ENCODE peak calls at places on chromosomes 2 and 18, in ten cellular contexts. J, Z, K, S, X, B, F, R, E and L are unnamed samples.

GRCh38 chr2:160401895-160402294 is 91.7 kb downstream of the RBMS1 start:
- DNase-seq in E (no peak), J (no peak), X (no peak), R (no peak), B (no peak), F (no peak), Z (no peak), S (no peak), K (no peak), L (no peak)

GRCh38 chr18:8800445-8800844 is 95.1 kb downstream of the MTCL1 start:
- DNase-seq in S (no peak), R (no peak), K (peak), B (no peak), Z (no peak), E (no peak), F (peak), X (no peak), J (no peak), L (no peak)

GRCh38 chr2:150542172-150542571 is 54.7 kb upstream of the RND3 start:
- DNase-seq in Z (no peak), J (no peak), K (no peak), F (no peak), B (no peak), R (no peak), X (no peak), E (no peak), S (no peak), L (no peak)

GRCh38 chr2:69518836-69519235 is 81.6 kb upstream of the NFU1 start:
- DNase-seq in J (no peak), E (peak), B (no peak), K (no peak), Z (peak), X (no peak), S (no peak), R (no peak), F (no peak), L (no peak)

GRCh38 chr2:86213699-86214502 is 14.6 kb downstream of the MRPL35 start:
- DNase-seq in F (no peak), B (no peak), S (no peak), K (peak), J (no peak), E (no peak), R (no peak), Z (no peak), X (no peak), L (no peak)

GRCh38 chr2:200735061-200735460 is 76.6 kb upstream of the BZW1 start:
- DNase-seq in R (no peak), J (no peak), Z (no peak), F (no peak), K (no peak), E (no peak), B (peak), X (no peak), S (no peak), L (no peak)

GRCh38 chr2:214960677-214961076 is 151.2 kb upstream of the BARD1 start:
- DNase-seq in K (peak), R (no peak), B (no peak), X (no peak), S (no peak), Z (no peak), J (no peak), F (no peak), E (no peak), L (no peak)

GRCh38 chr2:160252278-160252887 is 52.3 kb upstream of the ITGB6 start:
- DNase-seq in X (peak), Z (no peak), E (no peak), J (no peak), S (no peak), K (peak), F (no peak), R (no peak), B (no peak), L (no peak)

GRCh38 chr18:48358868-48359267 is 50.3 kb downstream of the ZBTB7C start:
- DNase-seq in K (no peak), X (no peak), Z (no peak), E (no peak), F (no peak), R (no peak), B (no peak), J (no peak), S (no peak), L (no peak)

GRCh38 chr2:39593439-39594393 is 72.0 kb upstream of the TMEM178A start:
- DNase-seq in B (peak), S (no peak), K (peak), X (peak), F (peak), E (peak), Z (no peak), R (no peak), J (no peak), L (no peak)

GRCh38 chr18:50558157-50558556 is 1.7 kb upstream of the MAPK4 start:
- DNase-seq in R (no peak), B (no peak), Z (no peak), F (no peak), J (no peak), S (no peak), K (no peak), E (no peak), X (no peak), L (no peak)

GRCh38 chr2:84778921-84779320 is 102.0 kb downstream of the TRABD2A start:
- DNase-seq in E (no peak), X (no peak), S (no peak), R (no peak), Z (no peak), J (no peak), K (no peak), F (no peak), B (no peak), L (no peak)

GRCh38 chr2:216006164-216006663 is 7.1 kb downstream of the MREG start:
- DNase-seq in R (no peak), F (no peak), Z (no peak), J (peak), X (peak), S (no peak), E (peak), B (no peak), K (no peak), L (peak)

GRCh38 chr2:239932881-239933735 is 92.0 kb downstream of the NDUFA10 start:
- DNase-seq in F (no peak), R (no peak), Z (peak), E (no peak), J (no peak), B (no peak), X (no peak), K (no peak), S (no peak), L (no peak)

GRCh38 chr2:159840620-159841019 is 42.6 kb upstream of the CD302 start:
- DNase-seq in R (no peak), Z (no peak), K (no peak), J (no peak), X (no peak), B (no peak), S (no peak), E (no peak), F (no peak), L (no peak)

GRCh38 chr2:96148410-96149217 is 3.4 kb upstream of the DUSP2 start:
- DNase-seq in R (peak), K (peak), B (peak), X (no peak), Z (peak), E (peak), J (peak), F (peak), S (peak), L (peak)

GRCh38 chr2:10526281-10526680 is 78.2 kb upstream of the ODC1 start:
- DNase-seq in S (no peak), E (no peak), K (no peak), B (no peak), J (no peak), F (no peak), R (no peak), X (no peak), Z (no peak), L (no peak)

GRCh38 chr2:216775043-216775453 is 79.7 kb upstream of the IGFBP5 start:
- DNase-seq in B (no peak), R (no peak), S (no peak), Z (peak), K (peak), F (peak), J (no peak), E (no peak), X (no peak), L (no peak)

GRCh38 chr2:239106314-239106908 is 258.5 kb downstream of the TWIST2 start:
- DNase-seq in Z (peak), J (no peak), F (peak), X (peak), B (peak), K (peak), S (no peak), E (peak), R (no peak), L (no peak)

GRCh38 chr2:86697539-86697938 is 22.6 kb upstream of the RMND5A start:
- DNase-seq in S (no peak), K (no peak), B (no peak), J (no peak), R (no peak), X (no peak), E (no peak), Z (no peak), F (no peak), L (no peak)

GRCh38 chr2:17228461-17228860 is 289.8 kb downstream of the RAD51AP2 start:
- DNase-seq in S (no peak), R (no peak), K (no peak), Z (no peak), X (no peak), J (no peak), E (no peak), F (no peak), B (no peak), L (no peak)

GRCh38 chr2:240156435-240157146 is 16.1 kb upstream of the OTOS start:
- DNase-seq in Z (no peak), R (no peak), K (no peak), E (no peak), F (no peak), S (no peak), X (no peak), J (no peak), B (no peak), L (no peak)

GRCh38 chr2:218229239-218229638 is 12.2 kb downstream of the ARPC2 start:
- DNase-seq in K (peak), E (peak), S (peak), F (peak), R (peak), X (no peak), J (peak), B (no peak), Z (no peak), L (peak)

GRCh38 chr2:96157649-96158553 is 12.7 kb upstream of the DUSP2 start:
- DNase-seq in B (no peak), K (no peak), Z (no peak), E (no peak), X (no peak), R (peak), J (peak), F (no peak), S (peak), L (peak)

GRCh38 chr2:185202928-185203327 is 535.7 kb upstream of the FSIP2 start:
- DNase-seq in J (no peak), S (no peak), F (no peak), R (no peak), Z (no peak), E (no peak), B (no peak), K (no peak), X (no peak), L (no peak)